ENCODE peak calls at places on chromosomes 2 and 18, in six cellular contexts. G is upper lobe of right lung, M is brain microvascular endothelial cell, U is RWPE1, L is mucosa of descending colon, E is heart left ventricle. D is an unnamed sample.

GRCh38 chr2:127567351-127567854 is 31.9 kb downstream of the MYO7B start:
- DNase-seq in G (no peak), M (no peak), U (no peak), L (no peak), E (no peak), D (no peak)

GRCh38 chr2:167602122-167602521 is 645.3 kb downstream of the STK39 start:
- DNase-seq in G (no peak), M (no peak), U (no peak), L (no peak), E (no peak), D (no peak)

GRCh38 chr2:141399270-141399669 is 731.5 kb downstream of the LRP1B start:
- DNase-seq in G (no peak), M (no peak), U (no peak), L (no peak), E (no peak), D (peak; percentile 8)

GRCh38 chr18:33355756-33356155 is 84.8 kb downstream of the CCDC178 start:
- DNase-seq in G (no peak), M (no peak), U (no peak), L (no peak), E (no peak), D (no peak)

GRCh38 chr2:236904389-236905263 is 181.1 kb upstream of the COPS8 start:
- DNase-seq in G (no peak), M (no peak), U (no peak), L (no peak), E (no peak), D (peak; percentile 23)

GRCh38 chr2:37851828-37852584 is 73.1 kb upstream of the RMDN2 start:
- DNase-seq in G (no peak), M (no peak), U (no peak), L (no peak), E (no peak), D (no peak)

GRCh38 chr2:218962859-218963492 is 3.5 kb downstream of the CDK5R2 start:
- DNase-seq in G (peak; percentile 79), M (peak; percentile 14), U (peak; percentile 71), L (no peak), E (peak; percentile 41), D (peak; percentile 100)

GRCh38 chr2:62741954-62742722 is 36.6 kb downstream of the EHBP1 start:
- DNase-seq in G (no peak), M (peak; percentile 16), U (no peak), L (no peak), E (no peak), D (no peak)

GRCh38 chr2:239229545-239230279 is 171.1 kb downstream of the HDAC4 start:
- DNase-seq in G (no peak), M (peak; percentile 16), U (no peak), L (no peak), E (no peak), D (no peak)

GRCh38 chr2:72745679-72746368 is 80.0 kb downstream of the EXOC6B start:
- DNase-seq in G (no peak), M (peak; percentile 42), U (peak; percentile 22), L (no peak), E (no peak), D (peak; percentile 6)

GRCh38 chr18:21735452-21736015 is 5.1 kb upstream of the MIB1 start:
- DNase-seq in G (peak; percentile 73), M (peak; percentile 61), U (no peak), L (peak; percentile 87), E (peak; percentile 29), D (peak; percentile 45)

GRCh38 chr2:111618953-111619902 is 264.8 kb downstream of the ANAPC1 start:
- DNase-seq in G (no peak), M (no peak), U (no peak), L (no peak), E (no peak), D (no peak)

GRCh38 chr18:67924656-67925055 is 408.1 kb upstream of the DSEL start:
- DNase-seq in G (no peak), M (no peak), U (peak; percentile 20), L (no peak), E (no peak), D (no peak)

GRCh38 chr2:106843001-106843909 is 42.7 kb downstream of the ST6GAL2 start:
- DNase-seq in G (no peak), M (no peak), U (no peak), L (no peak), E (no peak), D (no peak)

GRCh38 chr2:60707750-60708371 is 48.2 kb upstream of the PAPOLG start:
- DNase-seq in G (no peak), M (no peak), U (peak; percentile 46), L (no peak), E (no peak), D (no peak)

GRCh38 chr2:26849056-26850001 is 1.4 kb downstream of the DPYSL5 start:
- DNase-seq in G (no peak), M (no peak), U (no peak), L (no peak), E (no peak), D (peak; percentile 59)

GRCh38 chr18:52903858-52904257 is 563.9 kb downstream of the DCC start:
- DNase-seq in G (no peak), M (no peak), U (peak; percentile 0), L (no peak), E (no peak), D (peak; percentile 71)

GRCh38 chr18:11035814-11036213 is 113.6 kb downstream of the PIEZO2 start:
- DNase-seq in G (no peak), M (no peak), U (no peak), L (no peak), E (no peak), D (no peak)

GRCh38 chr2:96734899-96735585 is 4.8 kb downstream of the LMAN2L start:
- DNase-seq in G (no peak), M (no peak), U (no peak), L (no peak), E (no peak), D (no peak)

GRCh38 chr2:240799183-240799740 is 20.8 kb downstream of the KIF1A start:
- DNase-seq in G (peak; percentile 47), M (no peak), U (no peak), L (peak; percentile 27), E (no peak), D (no peak)

GRCh38 chr2:177530513-177531039 is 138.0 kb downstream of the AGPS start:
- DNase-seq in G (no peak), M (no peak), U (no peak), L (no peak), E (no peak), D (no peak)

GRCh38 chr2:115558725-115559124 is 1116.3 kb downstream of the DPP10 start:
- DNase-seq in G (no peak), M (no peak), U (no peak), L (no peak), E (no peak), D (no peak)

GRCh38 chr2:128280901-128281321 is 37.8 kb downstream of the HS6ST1 start:
- DNase-seq in G (peak; percentile 71), M (no peak), U (no peak), L (peak; percentile 54), E (peak; percentile 36), D (no peak)

GRCh38 chr2:231920366-231920765 is 5.8 kb downstream of the NPPC start:
- DNase-seq in G (peak; percentile 26), M (no peak), U (no peak), L (no peak), E (no peak), D (no peak)

GRCh38 chr2:128601298-128602037 is 282.8 kb upstream of the HS6ST1 start:
- DNase-seq in G (peak; percentile 36), M (no peak), U (no peak), L (peak; percentile 31), E (no peak), D (no peak)

GRCh38 chr2:168114619-168115018 is 132.8 kb downstream of the STK39 start:
- DNase-seq in G (no peak), M (no peak), U (no peak), L (no peak), E (no peak), D (no peak)

GRCh38 chr2:189236066-189236465 is 56.5 kb upstream of the COL5A2 start:
- DNase-seq in G (no peak), M (peak; percentile 64), U (peak; percentile 16), L (no peak), E (no peak), D (no peak)

GRCh38 chr2:120625865-120626560 is 109.7 kb upstream of the GLI2 start:
- DNase-seq in G (peak; percentile 89), M (no peak), U (no peak), L (no peak), E (peak; percentile 41), D (no peak)

GRCh38 chr18:36934884-36935283 is 106.0 kb downstream of the KIAA1328 start:
- DNase-seq in G (no peak), M (peak; percentile 68), U (no peak), L (no peak), E (no peak), D (no peak)

GRCh38 chr2:45943231-45944044 is 292.0 kb downstream of the PRKCE start:
- DNase-seq in G (no peak), M (no peak), U (no peak), L (no peak), E (no peak), D (no peak)
- TF ChIP-seq CTCF in G (no peak), M (peak; percentile 14), U (no peak), L (no peak), E (no peak), D (no peak)

DNA sequence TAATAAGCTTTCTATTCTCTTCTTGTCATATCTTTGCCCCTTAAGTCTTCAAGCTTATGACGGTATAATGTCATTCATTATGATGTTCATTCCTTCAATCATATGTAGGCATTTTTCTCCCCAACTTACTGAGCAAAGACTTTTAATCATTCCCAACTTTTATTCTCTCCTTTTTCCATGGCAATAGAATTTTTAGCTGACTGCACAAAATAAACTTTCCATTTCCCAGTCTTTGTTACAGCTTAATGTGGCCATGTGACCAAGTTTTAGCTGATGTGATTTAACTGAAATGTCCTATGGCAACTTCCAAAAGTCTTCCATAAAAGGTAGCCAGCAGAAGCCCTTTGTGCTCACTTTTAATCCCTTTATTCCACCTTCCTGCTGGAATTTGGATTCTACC is 152.5 kb downstream of the ANKRD30B start:
- DNase-seq in G (no peak), M (no peak), U (no peak), L (no peak), E (no peak), D (no peak)
- TF ChIP-seq CTCF in G (no peak), M (no peak), U (no peak), L (no peak), E (no peak), D (no peak)

GRCh38 chr2:183348492-183348891 is 224.2 kb downstream of the NUP35 start:
- DNase-seq in G (no peak), M (no peak), U (no peak), L (no peak), E (no peak), D (no peak)
- TF ChIP-seq CTCF in G (no peak), M (no peak), U (no peak), L (no peak), E (no peak), D (no peak)

GRCh38 chr2:104434966-104435365 is 418.9 kb upstream of the POU3F3 start:
- DNase-seq in G (no peak), M (no peak), U (no peak), L (no peak), E (no peak), D (no peak)

GRCh38 chr2:104432401-104432800 is 421.5 kb upstream of the POU3F3 start:
- DNase-seq in G (no peak), M (no peak), U (no peak), L (no peak), E (no peak), D (no peak)

GRCh38 chr2:104431701-104432121 is 422.2 kb upstream of the POU3F3 start:
- DNase-seq in G (no peak), M (no peak), U (no peak), L (no peak), E (no peak), D (no peak)

GRCh38 chr2:104432972-104433371 is 420.9 kb upstream of the POU3F3 start:
- DNase-seq in G (no peak), M (no peak), U (no peak), L (no peak), E (no peak), D (no peak)

GRCh38 chr2:104434363-104434792 is 419.5 kb upstream of the POU3F3 start:
- DNase-seq in G (peak; percentile 59), M (no peak), U (no peak), L (no peak), E (no peak), D (peak; percentile 30)
- TF ChIP-seq CTCF in G (no peak), M (no peak), U (no peak), L (no peak), E (no peak), D (no peak)

D was measured in nephron progenitor cell.